ENCODE peak calls at places on chromosomes 13 and 19, in four cellular contexts. A, M, Q and T are unnamed samples.

GRCh38 chr13:43751624-43752023 is 35.1 kb downstream of the ENOX1 start:
- DNase-seq in A (no peak), Q (no peak), M (peak), T (no peak)

GRCh38 chr13:46909037-46909436 is 12.2 kb upstream of the HTR2A start:
- DNase-seq in M (no peak), A (no peak), Q (no peak), T (no peak)

GRCh38 chr19:44401108-44401786 is at the start of gene ZNF285:
- DNase-seq in Q (peak), A (peak), M (peak), T (peak)

GRCh38 chr19:49150944-49151243 is 4.3 kb downstream of the HRC start:
- DNase-seq in Q (no peak), M (no peak), A (peak), T (no peak)

GRCh38 chr13:99383511-99383921 is 76.3 kb upstream of the GPR183 start:
- DNase-seq in A (no peak), M (no peak), Q (no peak), T (no peak)

GRCh38 chr13:97385854-97386253 is 48.1 kb upstream of the RAP2A start:
- DNase-seq in A (no peak), Q (no peak), M (no peak), T (no peak)

GRCh38 chr19:55386515-55386947 is 799 bp downstream of the RPL28 start:
- DNase-seq in A (no peak), Q (no peak), M (peak), T (no peak)

GRCh38 chr13:81760316-81760715 is 1419.4 kb upstream of the SPRY2 start:
- DNase-seq in Q (no peak), M (peak), A (no peak), T (no peak)

GRCh38 chr19:18996796-18997394 is 36.4 kb downstream of the SUGP2 start:
- DNase-seq in Q (no peak), A (no peak), M (no peak), T (peak)

GRCh38 chr19:7883796-7884570 is 4.3 kb upstream of the LRRC8E start:
- DNase-seq in A (no peak), M (no peak), Q (no peak), T (no peak)

GRCh38 chr13:64186503-64186902 is 2770.9 kb upstream of the PCDH20 start:
- DNase-seq in Q (no peak), A (no peak), M (peak), T (no peak)

GRCh38 chr13:102369303-102369702 is 32.5 kb downstream of the FGF14 start:
- DNase-seq in Q (no peak), M (no peak), A (no peak), T (no peak)

GRCh38 chr13:48778551-48779088 is 124.9 kb downstream of the CYSLTR2 start:
- DNase-seq in Q (no peak), M (no peak), A (no peak), T (no peak)

GRCh38 chr19:16197188-16197621 is 506 bp upstream of the AP1M1 start:
- DNase-seq in A (no peak), M (peak), Q (no peak), T (no peak)

GRCh38 chr13:102402292-102402691 is 444 bp upstream of the FGF14 start:
- DNase-seq in M (no peak), A (no peak), Q (peak), T (peak)

GRCh38 chr19:51600940-51601575 is 29.1 kb downstream of the SIGLEC5 start:
- DNase-seq in Q (no peak), A (no peak), M (no peak), T (no peak)

GRCh38 chr13:89584058-89584457 is 1763.4 kb upstream of the MIR17HG start:
- DNase-seq in Q (no peak), M (no peak), A (no peak), T (no peak)

GRCh38 chr19:18002347-18002850 is 5.6 kb upstream of the ARRDC2 start:
- DNase-seq in M (no peak), Q (no peak), A (no peak), T (no peak)

GRCh38 chr19:32404213-32404938 is 1.2 kb upstream of the DPY19L3 start:
- DNase-seq in Q (no peak), A (no peak), M (no peak), T (no peak)

GRCh38 chr19:17752865-17753639 is 1.8 kb downstream of the FCHO1 start:
- DNase-seq in M (no peak), A (no peak), Q (no peak), T (no peak)

GRCh38 chr19:1355258-1355973 is 28.3 kb upstream of the NDUFS7 start:
- DNase-seq in M (peak), A (peak), Q (no peak), T (no peak)

GRCh38 chr19:11265785-11266236 is 3.5 kb upstream of the DOCK6 start:
- DNase-seq in Q (no peak), M (peak), A (peak), T (no peak)

GRCh38 chr13:20980899-20981298 is 78.4 kb upstream of the XPO4 start:
- DNase-seq in A (no peak), M (no peak), Q (no peak), T (no peak)

GRCh38 chr13:45200701-45201230 is at the start of gene KCTD4:
- DNase-seq in A (no peak), M (peak), Q (no peak), T (no peak)

GRCh38 chr19:54881884-54882283 is 7.8 kb downstream of the FCAR start:
- DNase-seq in M (no peak), A (no peak), Q (no peak), T (no peak)

GRCh38 chr13:33180009-33180804 is 105.3 kb downstream of the STARD13 start:
- DNase-seq in Q (no peak), A (no peak), M (no peak), T (no peak)

GRCh38 chr13:52020191-52020590 is 4.3 kb upstream of the UTP14C start:
- DNase-seq in Q (no peak), A (no peak), M (no peak), T (no peak)

GRCh38 chr13:56924401-56924800 is 216.3 kb upstream of the PRR20A start:
- DNase-seq in A (no peak), Q (no peak), M (no peak), T (no peak)

GRCh38 chr19:13034636-13035035 is 39.4 kb downstream of the NFIX start:
- DNase-seq in A (no peak), M (no peak), Q (no peak), T (no peak)
- H3K4me3 ChIP-seq in A (no peak), M (peak), Q (no peak), T (no peak)

DNA sequence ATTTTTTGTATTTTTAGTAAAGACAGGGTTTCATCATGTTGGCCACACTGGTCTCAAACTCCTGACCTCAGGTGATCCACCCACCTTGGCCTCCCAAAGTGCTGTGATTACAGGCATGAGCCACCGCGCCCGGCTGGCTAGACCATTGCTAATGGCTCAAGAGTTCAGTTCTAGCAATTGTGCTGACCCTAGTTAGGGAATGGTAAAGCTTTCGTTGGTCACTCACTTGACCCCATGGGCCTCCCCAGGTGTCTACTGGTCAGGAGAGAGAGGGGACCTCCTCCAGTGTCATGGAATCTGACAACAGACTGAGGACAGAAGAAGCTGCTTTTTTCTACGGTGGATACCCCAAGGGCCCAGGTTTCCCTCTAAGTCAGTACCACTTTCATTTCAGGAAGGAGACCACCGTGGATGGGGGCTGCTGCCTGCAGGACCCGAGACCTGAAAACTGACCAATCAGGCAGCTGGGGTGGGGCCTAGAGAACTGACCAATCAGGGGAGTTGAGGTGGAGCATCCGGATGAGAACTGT is 575 bp upstream of the ZNF556 start:
- DNase-seq in M (no peak), Q (no peak), A (no peak), T (no peak)
- H3K4me3 ChIP-seq in M (no peak), Q (no peak), A (no peak), T (no peak)

GRCh38 chr13:26509491-26509890 is 48.0 kb upstream of the WASF3 start:
- DNase-seq in Q (no peak), A (no peak), M (no peak), T (no peak)
- H3K4me3 ChIP-seq in Q (no peak), A (no peak), M (peak), T (no peak)

GRCh38 chr19:20662421-20663105 is 1.2 kb upstream of the ZNF626 start:
- DNase-seq in A (no peak), Q (no peak), M (no peak), T (no peak)

GRCh38 chr19:20660473-20660872 is 898 bp downstream of the ZNF626 start:
- DNase-seq in M (no peak), A (peak), Q (no peak), T (no peak)

GRCh38 chr19:20667281-20667680 is 5.9 kb upstream of the ZNF626 start:
- DNase-seq in Q (no peak), A (no peak), M (no peak), T (no peak)

GRCh38 chr19:20664917-20665781 is 3.8 kb upstream of the ZNF626 start:
- DNase-seq in M (peak), Q (no peak), A (no peak), T (peak)

GRCh38 chr19:20661150-20661819 is at the start of gene ZNF626:
- DNase-seq in Q (peak), M (peak), A (peak), T (peak)
- H3K4me3 ChIP-seq in Q (peak), M (peak), A (peak), T (peak)